ENCODE peak calls at places on chromosome X, in eight cellular contexts. N is mesendoderm, F is mammary epithelial cell, M is A673, B is cardiac muscle cell, Y is ascending aorta, W is mesenchymal stem cell, K is SK-N-SH. R is an unnamed sample. For H3K27me3 and H3K4me1, the result is how much of the 10 kb centered on the place peaks cover.

GRCh38 chrX:2632533-2633504 is 58.3 kb upstream of the CD99 start:
- DNase-seq in Y (no peak), W (no peak), M (no peak), F (no peak), K (no peak), B (no peak), N (no peak), R (no peak)

GRCh38 chrX:44872319-44872816 is 620 bp upstream of the KDM6A start:
- DNase-seq in N (no peak), W (peak), M (peak), Y (no peak), B (peak), K (no peak), F (peak), R (peak)

GRCh38 chrX:23883737-23884354 is 23.9 kb downstream of the APOO start:
- DNase-seq in Y (no peak), N (peak), B (peak), W (peak), K (no peak), F (peak), M (peak), R (no peak)

GRCh38 chrX:54358424-54359211 is 772 bp upstream of the WNK3 start:
- DNase-seq in M (peak), B (peak), Y (no peak), N (peak), F (peak), K (peak), W (peak), R (peak)

GRCh38 chrX:63475200-63475599 is 124.1 kb upstream of the SPIN4 start:
- DNase-seq in W (no peak), K (no peak), M (no peak), N (peak), Y (no peak), F (no peak), B (no peak), R (no peak)

GRCh38 chrX:17617794-17618193 is 119.5 kb upstream of the SCML1 start:
- DNase-seq in M (no peak), B (no peak), W (no peak), Y (no peak), N (no peak), F (no peak), K (peak), R (no peak)

GRCh38 chrX:15619053-15619772 is 18.5 kb upstream of the ACE2 start:
- DNase-seq in Y (no peak), F (peak), K (no peak), B (no peak), W (no peak), N (peak), M (no peak), R (no peak)

GRCh38 chrX:13659057-13659456 is 6.1 kb downstream of the TCEANC start:
- DNase-seq in M (no peak), N (no peak), W (peak), B (peak), F (peak), K (no peak), Y (no peak), R (no peak)

GRCh38 chrX:56763556-56764152 is 34.6 kb downstream of the NBDY start:
- DNase-seq in B (no peak), N (no peak), K (peak), Y (no peak), F (peak), M (peak), W (no peak), R (peak)

GRCh38 chrX:134548257-134548732 is 88.3 kb downstream of the HPRT1 start:
- DNase-seq in W (peak), M (no peak), F (no peak), Y (no peak), N (peak), K (peak), B (peak), R (no peak)

GRCh38 chrX:131081772-131082755 is 23.9 kb downstream of the ARHGAP36 start:
- DNase-seq in Y (no peak), F (no peak), W (no peak), B (no peak), N (no peak), K (no peak), M (no peak), R (no peak)

GRCh38 chrX:106243376-106243775 is 75.3 kb downstream of the PWWP3B start:
- DNase-seq in B (no peak), K (no peak), M (no peak), F (peak), Y (no peak), W (no peak), N (no peak), R (no peak)

GRCh38 chrX:49995021-49995731 is 72.8 kb downstream of the CLCN5 start:
- DNase-seq in Y (no peak), F (peak), K (no peak), B (peak), M (peak), N (peak), W (peak), R (no peak)

GRCh38 chrX:17412692-17413091 is 37.7 kb downstream of the NHS start:
- DNase-seq in N (no peak), Y (no peak), F (peak), W (peak), M (no peak), B (peak), K (peak), R (no peak)

GRCh38 chrX:13721819-13722527 is 12.4 kb downstream of the TRAPPC2 start:
- DNase-seq in W (peak), Y (no peak), F (no peak), B (peak), K (no peak), N (no peak), M (no peak), R (no peak)

GRCh38 chrX:44842555-44843317 is 1.1 kb upstream of the DUSP21 start:
- DNase-seq in Y (no peak), K (no peak), N (no peak), M (no peak), F (peak), W (no peak), B (no peak), R (no peak)

GRCh38 chrX:145631461-145631951 is 186.1 kb upstream of the SLITRK2 start:
- DNase-seq in F (no peak), K (no peak), M (no peak), Y (no peak), B (no peak), N (no peak), W (no peak), R (no peak)

GRCh38 chrX:47608130-47608810 is 11.4 kb downstream of the SYN1 start:
- DNase-seq in N (peak), K (no peak), M (peak), B (no peak), F (no peak), Y (no peak), W (no peak), R (no peak)

GRCh38 chrX:47232803-47233332 is at the start of gene USP11:
- DNase-seq in N (peak), M (peak), Y (no peak), B (peak), K (peak), W (peak), F (no peak), R (peak)

GRCh38 chrX:114976321-114976720 is 41.1 kb downstream of the IL13RA2 start:
- DNase-seq in B (peak), N (no peak), F (peak), M (no peak), K (no peak), W (peak), Y (no peak), R (no peak)

GRCh38 chrX:113920661-113921060 is 663.2 kb upstream of the HTR2C start:
- DNase-seq in W (peak), K (no peak), N (no peak), F (no peak), B (peak), Y (no peak), M (no peak), R (no peak)

DNA sequence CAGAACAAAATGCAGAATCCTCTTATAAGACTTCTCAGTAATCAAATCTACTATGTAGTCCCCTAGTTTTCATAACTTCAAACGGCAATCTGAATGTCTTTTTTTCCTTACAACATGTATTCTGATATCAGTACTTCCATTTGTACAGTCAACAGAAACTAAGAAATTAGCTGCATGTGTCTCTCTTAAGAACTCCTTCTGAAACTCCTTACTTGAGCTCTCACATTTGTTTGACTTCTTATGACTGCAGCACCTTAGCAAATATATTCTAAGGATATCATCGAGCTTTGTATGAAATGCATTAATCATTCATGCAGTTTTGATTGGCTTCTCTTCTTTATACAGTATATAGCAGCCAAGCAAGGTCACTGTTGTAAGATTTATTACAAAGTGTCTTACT is 77.0 kb downstream of the TMEM47 start:
- DNase-seq in M (no peak), W (no peak), F (no peak), K (no peak), N (no peak), B (no peak), Y (no peak), R (no peak)
- H3K4me3 ChIP-seq in M (no peak), W (no peak), F (no peak), K (no peak), N (no peak), B (no peak), Y (no peak), R (no peak)

GRCh38 chrX:70720721-70721120 is 187.8 kb downstream of the TEX11 start:
- DNase-seq in W (no peak), N (no peak), Y (no peak), B (no peak), F (no peak), K (no peak), M (no peak), R (no peak)
- H3K27me3 ChIP-seq in W (under half), N (under half), Y (under half), B (under half), F (under half), K (under half), M (under half), R (under half)

DNA sequence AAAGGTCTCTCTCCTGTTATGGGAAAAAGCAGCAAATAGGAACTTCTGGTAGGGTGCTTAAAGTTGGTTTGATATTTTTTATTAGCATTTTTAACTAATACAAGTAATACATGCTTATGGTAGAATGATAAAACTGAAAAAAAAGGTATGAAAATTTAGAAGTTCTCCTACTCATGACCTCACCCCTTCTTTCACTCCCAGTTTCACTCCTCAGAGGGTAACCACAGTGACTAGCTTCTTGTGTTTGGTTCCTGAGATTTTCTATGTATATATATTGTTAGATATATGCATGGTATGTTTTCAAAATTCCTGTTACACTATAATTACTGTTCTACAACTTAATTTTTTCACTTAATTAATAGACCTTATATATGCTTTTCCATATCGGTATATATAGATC is 66.5 kb downstream of the AR start:
- DNase-seq in N (no peak), K (no peak), W (no peak), B (no peak), M (no peak), F (no peak), Y (no peak), R (no peak)
- H3K4me1 ChIP-seq in N (under half), K (under half), W (under half), B (under half), M (under half), F (under half), Y (under half), R (under half)

GRCh38 chrX:46218373-46218772 is 326.8 kb downstream of the ZNF674 start:
- DNase-seq in B (no peak), K (no peak), N (no peak), M (no peak), W (no peak), F (peak), Y (no peak), R (no peak)
- H3K4me3 ChIP-seq in B (no peak), K (no peak), N (no peak), M (no peak), W (no peak), F (no peak), Y (no peak), R (no peak)

GRCh38 chrX:129793604-129794191 is 13.9 kb downstream of the SASH3 start:
- DNase-seq in W (no peak), N (no peak), B (no peak), Y (no peak), M (no peak), F (no peak), K (no peak), R (no peak)

GRCh38 chrX:129798456-129798855 is 18.7 kb downstream of the SASH3 start:
- DNase-seq in M (no peak), N (no peak), F (no peak), B (no peak), W (no peak), Y (no peak), K (no peak), R (no peak)

GRCh38 chrX:129795584-129795983 is 15.8 kb downstream of the SASH3 start:
- DNase-seq in M (no peak), K (no peak), N (no peak), W (no peak), B (no peak), F (no peak), Y (no peak), R (no peak)

GRCh38 chrX:129798888-129799287 is 19.1 kb downstream of the SASH3 start:
- DNase-seq in B (no peak), K (no peak), N (no peak), W (no peak), M (no peak), F (no peak), Y (no peak), R (no peak)

GRCh38 chrX:129797251-129797906 is 17.6 kb downstream of the SASH3 start:
- DNase-seq in K (no peak), Y (no peak), B (no peak), W (no peak), M (no peak), N (no peak), F (no peak), R (no peak)
- H3K27me3 ChIP-seq in K (under half), Y (under half), B (under half), W (under half), M (under half), N (under half), F (under half), R (under half)

GRCh38 chrX:119635179-119635578 is 29.0 kb upstream of the NKRF start:
- DNase-seq in F (no peak), W (no peak), M (no peak), B (no peak), N (no peak), Y (no peak), K (no peak), R (no peak)
- H3K4me1 ChIP-seq in F (under half), W (under half), M (under half), B (under half), N (under half), Y (under half), K (under half), R (under half)

GRCh38 chrX:40156472-40157227 is 58.9 kb upstream of the BCOR start:
- DNase-seq in N (peak), K (no peak), Y (no peak), F (no peak), B (no peak), M (no peak), W (peak), R (no peak)
- H3K4me3 ChIP-seq in N (no peak), K (no peak), Y (no peak), F (no peak), B (no peak), M (no peak), W (no peak), R (no peak)

GRCh38 chrX:10199212-10199611 is 42.4 kb downstream of the CLCN4 start:
- DNase-seq in F (no peak), W (peak), M (peak), B (peak), N (no peak), K (no peak), Y (no peak), R (peak)

GRCh38 chrX:10195947-10196346 is 39.2 kb downstream of the CLCN4 start:
- DNase-seq in Y (no peak), B (no peak), K (no peak), N (no peak), F (no peak), M (no peak), W (no peak), R (no peak)

GRCh38 chrX:10198254-10198653 is 41.5 kb downstream of the CLCN4 start:
- DNase-seq in K (no peak), Y (no peak), B (peak), W (peak), N (no peak), M (no peak), F (no peak), R (no peak)

GRCh38 chrX:10195425-10195824 is 38.6 kb downstream of the CLCN4 start:
- DNase-seq in K (no peak), F (no peak), W (no peak), N (no peak), Y (no peak), M (no peak), B (no peak), R (no peak)

GRCh38 chrX:10197597-10198210 is 40.9 kb downstream of the CLCN4 start:
- DNase-seq in N (no peak), Y (no peak), B (peak), F (no peak), W (peak), M (no peak), K (no peak), R (no peak)
- H3K27me3 ChIP-seq in N (under half), Y (under half), B (under half), F (under half), W (under half), M (under half), K (under half), R (under half)

DNA sequence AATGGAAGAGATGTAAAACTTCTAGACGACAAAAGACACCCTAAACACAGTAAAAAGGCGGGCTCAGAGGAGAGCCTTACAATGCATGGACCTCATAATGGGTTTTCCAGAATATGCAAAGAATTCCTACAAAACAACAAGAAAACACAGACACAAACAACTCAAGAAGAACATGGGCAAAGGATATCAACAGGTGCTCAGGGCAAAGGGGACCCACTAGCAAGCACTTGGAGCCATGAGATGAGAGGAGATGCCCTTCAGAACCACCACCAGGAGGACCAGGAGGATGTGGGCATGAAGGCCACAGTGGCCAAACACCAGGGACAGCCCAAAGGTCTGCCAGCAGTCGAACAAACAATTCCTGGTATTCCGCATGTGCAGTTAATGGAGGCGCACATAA is 17.2 kb downstream of the PDZD4 start:
- DNase-seq in W (no peak), N (no peak), K (no peak), M (no peak), Y (no peak), B (no peak), F (no peak), R (no peak)
- H3K4me1 ChIP-seq in W (under half), N (under half), K (under half), M (under half), Y (under half), B (under half), F (under half), R (under half)

GRCh38 chrX:110004970-110005369 is 2.1 kb downstream of the TMEM164 start:
- DNase-seq in F (no peak), Y (no peak), K (no peak), N (no peak), W (no peak), B (no peak), M (no peak), R (no peak)
- H3K4me3 ChIP-seq in F (no peak), Y (no peak), K (no peak), N (no peak), W (no peak), B (no peak), M (no peak), R (no peak)

R was measured in lung.